ENCODE peak calls at places on chromosomes 5 and 9, in nine cellular contexts. D is A549, V is right lobe of liver, O is lower lobe of right lung, P is K562, I is stomach, E is choroid plexus epithelial cell, X is bronchial epithelial cell, Y is epithelial cell of esophagus. F is an unnamed sample.

GRCh38 chr5:74296685-74297084 is 343.8 kb downstream of the ENC1 start:
- DNase-seq in Y (peak), D (no peak), X (peak), I (no peak), O (no peak), P (no peak), V (no peak), E (peak), F (no peak)

GRCh38 chr9:108837530-108837929 is 18.3 kb downstream of the ACTL7B start:
- DNase-seq in I (no peak), Y (peak), X (peak), D (no peak), E (no peak), V (no peak), O (no peak), P (no peak), F (no peak)

GRCh38 chr9:81549500-81550206 is 139.7 kb downstream of the TLE1 start:
- DNase-seq in E (no peak), D (peak), V (peak), P (no peak), Y (no peak), I (no peak), X (no peak), O (no peak), F (no peak)

GRCh38 chr9:114347675-114348074 is 18.0 kb downstream of the ORM2 start:
- DNase-seq in V (no peak), I (no peak), Y (no peak), D (no peak), O (no peak), X (no peak), E (no peak), P (no peak), F (no peak)

GRCh38 chr5:32362527-32362926 is 49.8 kb upstream of the MTMR12 start:
- DNase-seq in O (no peak), P (no peak), Y (no peak), X (no peak), E (no peak), D (no peak), V (no peak), I (no peak), F (no peak)

GRCh38 chr9:72577212-72577753 is 55.9 kb downstream of the TMC1 start:
- DNase-seq in O (no peak), X (peak), V (no peak), E (peak), Y (peak), D (peak), P (no peak), I (no peak), F (peak)

GRCh38 chr9:133788819-133789733 is 50.9 kb upstream of the SARDH start:
- DNase-seq in E (no peak), O (peak), I (peak), D (no peak), X (no peak), Y (no peak), P (no peak), V (peak), F (no peak)

GRCh38 chr5:67010684-67011409 is 185.8 kb downstream of the CD180 start:
- DNase-seq in O (no peak), E (no peak), Y (peak), X (peak), I (no peak), V (no peak), P (no peak), D (no peak), F (no peak)

GRCh38 chr9:19378154-19378553 is 1.9 kb downstream of the RPS6 start:
- DNase-seq in D (no peak), P (no peak), O (no peak), Y (no peak), E (no peak), V (no peak), I (no peak), X (no peak), F (no peak)

GRCh38 chr5:135435467-135436330 is 11.4 kb downstream of the DCANP1 start:
- DNase-seq in D (no peak), P (peak), O (no peak), X (no peak), E (no peak), V (no peak), Y (no peak), I (no peak), F (no peak)

GRCh38 chr9:8315211-8315610 is 515.6 kb upstream of the DMAC1 start:
- DNase-seq in D (no peak), Y (no peak), I (no peak), P (no peak), O (no peak), E (no peak), V (no peak), X (no peak), F (no peak)

GRCh38 chr9:92359380-92360007 is 33.7 kb downstream of the CENPP start:
- DNase-seq in E (no peak), X (no peak), O (no peak), P (no peak), I (no peak), D (no peak), V (no peak), Y (no peak), F (no peak)

GRCh38 chr5:2888520-2889060 is 137.1 kb upstream of the IRX2 start:
- DNase-seq in E (no peak), V (no peak), O (no peak), P (no peak), Y (no peak), I (no peak), X (no peak), D (no peak), F (no peak)

GRCh38 chr5:172160506-172160905 is 27.5 kb downstream of the STK10 start:
- DNase-seq in Y (peak), I (no peak), E (no peak), O (no peak), P (no peak), V (no peak), D (no peak), X (no peak), F (no peak)

GRCh38 chr9:105172393-105172792 is 72.1 kb upstream of the SLC44A1 start:
- DNase-seq in P (no peak), X (no peak), V (no peak), I (no peak), O (no peak), E (no peak), D (no peak), Y (no peak), F (no peak)

GRCh38 chr5:95835682-95836405 is 13.3 kb upstream of the GLRX start:
- DNase-seq in E (no peak), Y (no peak), I (no peak), P (no peak), X (no peak), O (no peak), D (no peak), V (no peak), F (no peak)

GRCh38 chr9:21777701-21778100 is 24.7 kb upstream of the MTAP start:
- DNase-seq in E (peak), D (no peak), V (no peak), I (no peak), X (peak), P (no peak), Y (peak), O (no peak), F (peak)

GRCh38 chr5:157267766-157268480 is 2.0 kb downstream of the CYFIP2 start:
- DNase-seq in I (no peak), Y (peak), E (no peak), D (no peak), O (no peak), P (no peak), V (no peak), X (peak), F (no peak)

GRCh38 chr9:78296208-78296892 is 575 bp upstream of the PSAT1 start:
- DNase-seq in D (peak), I (peak), O (peak), Y (peak), P (no peak), E (peak), X (peak), V (peak), F (no peak)

GRCh38 chr9:19028835-19029451 is 4.1 kb downstream of the SAXO1 start:
- DNase-seq in X (peak), V (no peak), E (peak), D (peak), P (peak), O (no peak), Y (peak), I (peak), F (no peak)

GRCh38 chr9:117703538-117703937 is 665 bp upstream of the TLR4 start:
- DNase-seq in O (no peak), I (no peak), E (peak), P (no peak), X (peak), Y (no peak), V (no peak), D (no peak), F (no peak)

GRCh38 chr5:156356238-156356637 is 29.3 kb downstream of the SGCD start:
- DNase-seq in V (no peak), X (peak), E (no peak), D (no peak), I (no peak), Y (peak), O (no peak), P (no peak), F (no peak)

GRCh38 chr9:37408933-37409710 is 13.4 kb upstream of the GRHPR start:
- DNase-seq in P (no peak), E (no peak), I (no peak), Y (no peak), V (no peak), O (no peak), D (no peak), X (no peak), F (no peak)

GRCh38 chr9:37412431-37413151 is 9.9 kb upstream of the GRHPR start:
- DNase-seq in D (no peak), X (no peak), Y (peak), I (no peak), E (peak), V (no peak), P (no peak), O (no peak), F (peak)

GRCh38 chr9:37413311-37413710 is 9.2 kb upstream of the GRHPR start:
- DNase-seq in V (no peak), X (no peak), E (no peak), O (no peak), D (no peak), Y (peak), I (no peak), P (no peak), F (no peak)

GRCh38 chr9:37410354-37410861 is 12.1 kb upstream of the GRHPR start:
- DNase-seq in X (no peak), D (no peak), Y (no peak), P (no peak), I (no peak), E (no peak), O (no peak), V (no peak), F (no peak)

DNA sequence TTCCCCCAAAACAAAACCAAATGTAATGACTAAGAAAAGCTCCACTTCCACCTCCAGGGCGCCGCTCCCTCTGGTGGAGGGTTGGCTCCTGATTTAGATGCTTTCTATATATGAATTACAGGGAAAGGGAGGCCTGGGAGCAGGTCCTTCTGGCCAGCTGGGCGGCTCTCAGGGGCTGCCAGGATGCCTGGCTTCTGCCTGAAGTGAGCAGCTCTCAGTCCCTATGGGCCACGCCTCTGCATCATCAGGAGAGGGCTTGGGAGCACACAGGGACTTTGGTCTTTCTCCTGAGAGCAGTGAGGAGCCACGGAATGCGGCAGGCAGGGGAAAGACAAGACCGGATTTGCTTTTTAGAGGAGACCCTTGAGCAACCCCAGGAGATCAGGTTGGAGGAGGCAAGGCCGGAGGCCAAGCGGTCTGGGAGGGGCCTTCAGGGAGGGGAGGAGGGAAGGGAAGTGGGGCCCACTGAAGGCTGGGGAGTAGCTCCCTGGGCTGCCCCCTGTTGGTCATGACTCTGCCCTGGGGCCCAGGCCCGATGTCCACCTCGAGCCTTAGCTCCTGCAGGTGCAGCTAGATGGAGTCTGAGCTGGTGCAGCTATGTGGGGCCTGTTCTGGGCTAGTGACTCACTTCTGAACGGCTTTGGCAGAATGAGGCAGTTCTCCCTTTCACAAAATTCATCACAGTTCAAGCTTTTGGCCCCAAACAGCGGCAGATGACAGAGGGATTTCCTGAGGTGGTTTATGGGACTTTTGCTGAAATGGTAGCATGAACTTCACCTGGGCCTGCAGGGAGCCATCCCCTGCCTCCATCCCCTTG is 11.3 kb upstream of the GRHPR start:
- DNase-seq in V (no peak), Y (no peak), I (no peak), D (peak), P (peak), E (peak), X (no peak), O (no peak), F (no peak)
- TF ChIP-seq CTCF in V (peak), Y (peak), I (no peak), D (peak), P (peak), E (peak), X (peak), O (no peak), F (peak)

DNA sequence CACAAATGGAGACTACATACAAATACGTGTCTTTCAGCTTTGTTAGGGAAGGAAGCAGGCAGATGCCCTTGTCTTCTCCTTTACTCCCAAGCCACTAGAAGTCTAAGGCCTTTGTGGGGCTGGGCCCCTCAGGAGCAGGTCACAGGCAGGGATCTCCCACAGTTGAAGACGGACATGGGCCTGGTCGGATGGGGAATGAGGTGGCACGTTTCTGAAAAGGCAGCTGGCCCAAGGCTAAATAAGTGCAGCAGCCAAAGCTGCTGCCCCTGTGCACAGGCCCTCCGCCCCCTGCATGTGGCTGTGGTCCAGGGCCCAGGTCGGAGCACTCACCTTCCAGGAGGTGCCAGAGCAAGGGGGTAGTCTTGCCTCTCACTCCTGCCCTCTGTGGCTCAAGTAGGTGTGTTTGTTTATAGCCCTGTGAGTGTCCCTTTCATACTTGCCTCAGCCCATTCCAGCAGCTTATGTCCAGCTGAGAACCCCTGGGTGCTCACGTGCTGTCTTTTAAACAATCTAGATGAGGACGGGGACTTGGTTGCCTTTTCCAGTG is 1.8 kb downstream of the SQSTM1 start:
- DNase-seq in Y (no peak), E (no peak), I (no peak), X (no peak), P (no peak), V (no peak), O (peak), D (no peak), F (no peak)
- H3K4me3 ChIP-seq in Y (peak), E (peak), I (peak), X (peak), P (peak), V (peak), O (peak), D (peak), F (peak)

GRCh38 chr9:503331-503730 is 288.7 kb downstream of the DOCK8 start:
- DNase-seq in P (no peak), E (no peak), O (no peak), Y (no peak), V (no peak), D (no peak), X (no peak), I (no peak), F (no peak)
- TF ChIP-seq CTCF in P (no peak), E (no peak), O (no peak), Y (no peak), V (no peak), D (no peak), X (no peak), I (no peak), F (no peak)

GRCh38 chr5:143214890-143215289 is 188.6 kb downstream of the NR3C1 start:
- DNase-seq in Y (no peak), X (no peak), O (no peak), V (no peak), D (no peak), E (no peak), P (no peak), I (no peak), F (no peak)

GRCh38 chr5:143213851-143214363 is 189.6 kb downstream of the NR3C1 start:
- DNase-seq in Y (no peak), E (peak), O (no peak), P (peak), X (no peak), D (no peak), I (no peak), V (no peak), F (no peak)

GRCh38 chr5:143214458-143214857 is 189.0 kb downstream of the NR3C1 start:
- DNase-seq in P (no peak), D (no peak), V (no peak), I (no peak), O (no peak), E (no peak), Y (no peak), X (no peak), F (no peak)

GRCh38 chr5:143212261-143212660 is 191.2 kb downstream of the NR3C1 start:
- DNase-seq in P (no peak), E (no peak), D (no peak), O (no peak), Y (no peak), V (no peak), X (no peak), I (no peak), F (no peak)

DNA sequence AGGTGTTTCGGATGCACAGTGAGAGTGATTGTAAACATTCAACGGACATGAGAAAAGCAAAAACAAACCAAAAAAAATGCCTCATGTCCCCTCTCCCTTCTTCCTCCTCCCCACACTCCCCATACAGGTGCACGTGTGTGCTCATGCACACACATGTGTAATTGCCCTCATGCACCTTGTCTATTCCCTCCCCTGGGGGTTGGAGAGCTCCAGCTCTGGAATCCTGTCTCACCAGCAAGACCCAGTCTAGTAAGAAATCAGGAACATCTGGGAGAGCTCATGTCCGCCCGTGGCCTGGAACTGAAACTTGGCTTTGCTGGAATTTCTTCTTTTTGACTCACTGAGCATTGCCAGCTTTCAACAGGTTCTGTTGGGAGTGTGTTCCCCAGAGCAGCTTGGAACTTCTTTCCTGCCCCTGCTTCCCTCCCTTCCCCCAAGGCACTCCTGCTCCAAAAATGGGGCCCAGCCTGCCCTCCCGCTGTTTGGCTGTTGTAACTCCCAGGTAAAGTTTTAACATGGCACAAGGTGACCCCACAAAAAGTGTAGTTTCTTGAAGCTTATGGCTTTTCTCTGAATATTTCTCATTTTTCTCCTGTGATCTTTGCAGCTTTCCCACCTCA is 190.1 kb downstream of the NR3C1 start:
- DNase-seq in E (peak), X (no peak), I (no peak), Y (peak), P (no peak), V (no peak), D (no peak), O (no peak), F (no peak)
- H3K4me3 ChIP-seq in E (no peak), X (no peak), I (no peak), Y (no peak), P (no peak), V (no peak), D (no peak), O (no peak), F (no peak)